ENCODE peak calls at places on chromosomes 13 and 19, in six cellular contexts. X is stimulated activated CD4-positive, alpha-beta T cell treated with anti-CD3 and anti-CD28 coated beads, Interleukin-2, amount 100 ng/mL, for 48 hours; B is activated naive CD4-positive, alpha-beta T cell treated with Interleukin-2 at 50 U/mL for 16 hours; J is activated CD4-positive, alpha-beta T cell treated with anti-CD3 and anti-CD28 coated beads, Interleukin-2, amount 50 U/mL, for 1 hour; A is astrocyte of the cerebellum; V is CD4-positive, CD25-positive, alpha-beta regulatory T cell. I is an unnamed sample.

GRCh38 chr13:51004111-51004865 is 94.7 kb downstream of the RNASEH2B start:
- DNase-seq in X (no peak), B (no peak), J (no peak), A (no peak), V (no peak), I (no peak)

GRCh38 chr13:111847964-111848363 is 219.0 kb upstream of the SOX1 start:
- DNase-seq in X (no peak), B (no peak), J (no peak), A (no peak), V (no peak), I (no peak)

GRCh38 chr13:27500806-27501534 is 50.6 kb upstream of the MTIF3 start:
- DNase-seq in X (no peak), B (peak; percentile 8), J (no peak), A (no peak), V (no peak), I (no peak)

GRCh38 chr13:101210774-101211173 is 205.5 kb downstream of the NALCN start:
- DNase-seq in X (no peak), B (no peak), J (no peak), A (no peak), V (no peak), I (no peak)

GRCh38 chr13:44465318-44465717 is 91.7 kb downstream of the SERP2 start:
- DNase-seq in X (no peak), B (no peak), J (no peak), A (no peak), V (no peak), I (peak; percentile 50)

GRCh38 chr19:19661675-19662251 is 1.7 kb downstream of the ATP13A1 start:
- DNase-seq in X (no peak), B (peak; percentile 53), J (peak; percentile 36), A (no peak), V (peak; percentile 87), I (no peak)

GRCh38 chr19:49869009-49869483 is 1.7 kb upstream of the PNKP start:
- DNase-seq in X (no peak), B (no peak), J (no peak), A (no peak), V (no peak), I (no peak)

GRCh38 chr19:33406521-33407139 is 33.1 kb downstream of the CEBPG start:
- DNase-seq in X (peak; percentile 86), B (peak; percentile 80), J (peak; percentile 79), A (peak; percentile 18), V (peak; percentile 52), I (peak; percentile 11)

GRCh38 chr13:43094901-43095300 is 71.5 kb downstream of the DNAJC15 start:
- DNase-seq in X (no peak), B (no peak), J (no peak), A (no peak), V (peak; percentile 33), I (no peak)

GRCh38 chr13:43730642-43731041 is 56.1 kb downstream of the ENOX1 start:
- DNase-seq in X (no peak), B (no peak), J (no peak), A (no peak), V (no peak), I (no peak)

GRCh38 chr13:113846639-113847318 is 17.1 kb downstream of the GAS6 start:
- DNase-seq in X (no peak), B (peak; percentile 24), J (peak; percentile 20), A (no peak), V (peak; percentile 64), I (no peak)